ENCODE peak calls at places on chromosome 7, in five cellular contexts. I is heart left ventricle, Q is transverse colon, U is K562, M is PC-3. T is an unnamed sample. For H3K36me3, the result is how much of the 10 kb centered on the place peaks cover.

GRCh38 chr7:137967143-137968018 is 34.5 kb downstream of the CREB3L2 start:
- DNase-seq in I (no peak), Q (no peak), U (peak), M (peak), T (peak)

GRCh38 chr7:152462995-152463713 is 27.4 kb upstream of the KMT2C start:
- DNase-seq in I (no peak), Q (no peak), U (peak), M (peak), T (no peak)

GRCh38 chr7:130632111-130632510 is 36.4 kb downstream of the COPG2 start:
- DNase-seq in I (no peak), Q (no peak), U (no peak), M (peak), T (peak)

GRCh38 chr7:28409716-28410627 is 2.3 kb upstream of the CREB5 start:
- DNase-seq in I (peak), Q (peak), U (no peak), M (peak), T (peak)

GRCh38 chr7:124552217-124552616 is 213.4 kb downstream of the GPR37 start:
- DNase-seq in I (no peak), Q (no peak), U (no peak), M (peak), T (no peak)

GRCh38 chr7:25726180-25726579 is 425.8 kb upstream of the NFE2L3 start:
- DNase-seq in I (no peak), Q (no peak), U (no peak), M (no peak), T (no peak)

GRCh38 chr7:133448012-133448411 is 195.1 kb downstream of the EXOC4 start:
- DNase-seq in I (no peak), Q (no peak), U (no peak), M (no peak), T (no peak)

GRCh38 chr7:27952393-27953290 is 212.7 kb downstream of the TAX1BP1 start:
- DNase-seq in I (no peak), Q (no peak), U (no peak), M (no peak), T (no peak)

GRCh38 chr7:82317257-82317721 is 126.3 kb downstream of the CACNA2D1 start:
- DNase-seq in I (no peak), Q (no peak), U (no peak), M (no peak), T (no peak)

GRCh38 chr7:130844811-130845580 is 111.0 kb upstream of the KLF14 start:
- DNase-seq in I (no peak), Q (no peak), U (no peak), M (peak), T (no peak)

GRCh38 chr7:156816943-156817572 is 75.9 kb downstream of the LMBR1 start:
- DNase-seq in I (no peak), Q (no peak), U (no peak), M (peak), T (peak)

GRCh38 chr7:108324053-108325038 is 131.9 kb downstream of the NRCAM start:
- DNase-seq in I (no peak), Q (no peak), U (no peak), M (no peak), T (no peak)

GRCh38 chr7:115662120-115662519 is 368.4 kb downstream of the TFEC start:
- DNase-seq in I (no peak), Q (no peak), U (no peak), M (peak), T (no peak)

GRCh38 chr7:1644341-1645070 is 25.6 kb upstream of the ELFN1 start:
- DNase-seq in I (no peak), Q (no peak), U (no peak), M (no peak), T (no peak)

GRCh38 chr7:38685851-38686250 is 54.7 kb upstream of the AMPH start:
- DNase-seq in I (no peak), Q (no peak), U (no peak), M (no peak), T (no peak)

GRCh38 chr7:47697533-47697932 is 115.6 kb upstream of the TNS3 start:
- DNase-seq in I (no peak), Q (no peak), U (no peak), M (no peak), T (no peak)

GRCh38 chr7:88141025-88141424 is 78.8 kb downstream of the SRI start:
- DNase-seq in I (no peak), Q (peak), U (no peak), M (peak), T (no peak)

GRCh38 chr7:77244222-77244934 is 44.8 kb upstream of the FGL2 start:
- DNase-seq in I (no peak), Q (no peak), U (no peak), M (peak), T (no peak)

GRCh38 chr7:92827464-92827863 is 8.9 kb downstream of the CDK6 start:
- DNase-seq in I (no peak), Q (no peak), U (no peak), M (no peak), T (no peak)
- H3K36me3 ChIP-seq in I (under half), Q (under half), U (half or more), M (under half), T (under half)

GRCh38 chr7:66145404-66145843 is 30.8 kb downstream of the CRCP start:
- DNase-seq in I (peak), Q (peak), U (no peak), M (no peak), T (no peak)

GRCh38 chr7:66142334-66142733 is 27.7 kb downstream of the CRCP start:
- DNase-seq in I (no peak), Q (no peak), U (no peak), M (no peak), T (no peak)

GRCh38 chr7:66146701-66147100 is 32.1 kb downstream of the CRCP start:
- DNase-seq in I (no peak), Q (no peak), U (no peak), M (no peak), T (no peak)

GRCh38 chr7:66142996-66143395 is 28.3 kb downstream of the CRCP start:
- DNase-seq in I (no peak), Q (no peak), U (no peak), M (no peak), T (no peak)

GRCh38 chr7:66143876-66144332 is 29.3 kb downstream of the CRCP start:
- DNase-seq in I (no peak), Q (no peak), U (no peak), M (no peak), T (no peak)
- H3K36me3 ChIP-seq in I (under half), Q (under half), U (half or more), M (under half), T (under half)

GRCh38 chr7:102012941-102013461 is 195.6 kb downstream of the CUX1 start:
- DNase-seq in I (no peak), Q (no peak), U (no peak), M (no peak), T (no peak)

GRCh38 chr7:102006695-102007094 is 189.3 kb downstream of the CUX1 start:
- DNase-seq in I (no peak), Q (no peak), U (no peak), M (no peak), T (no peak)

GRCh38 chr7:102008535-102009262 is 191.3 kb downstream of the CUX1 start:
- DNase-seq in I (no peak), Q (peak), U (no peak), M (peak), T (no peak)

GRCh38 chr7:102005933-102006332 is 188.5 kb downstream of the CUX1 start:
- DNase-seq in I (no peak), Q (no peak), U (no peak), M (no peak), T (no peak)

GRCh38 chr7:102009628-102010027 is 192.2 kb downstream of the CUX1 start:
- DNase-seq in I (no peak), Q (no peak), U (no peak), M (no peak), T (no peak)
- H3K36me3 ChIP-seq in I (under half), Q (under half), U (under half), M (under half), T (under half)

DNA sequence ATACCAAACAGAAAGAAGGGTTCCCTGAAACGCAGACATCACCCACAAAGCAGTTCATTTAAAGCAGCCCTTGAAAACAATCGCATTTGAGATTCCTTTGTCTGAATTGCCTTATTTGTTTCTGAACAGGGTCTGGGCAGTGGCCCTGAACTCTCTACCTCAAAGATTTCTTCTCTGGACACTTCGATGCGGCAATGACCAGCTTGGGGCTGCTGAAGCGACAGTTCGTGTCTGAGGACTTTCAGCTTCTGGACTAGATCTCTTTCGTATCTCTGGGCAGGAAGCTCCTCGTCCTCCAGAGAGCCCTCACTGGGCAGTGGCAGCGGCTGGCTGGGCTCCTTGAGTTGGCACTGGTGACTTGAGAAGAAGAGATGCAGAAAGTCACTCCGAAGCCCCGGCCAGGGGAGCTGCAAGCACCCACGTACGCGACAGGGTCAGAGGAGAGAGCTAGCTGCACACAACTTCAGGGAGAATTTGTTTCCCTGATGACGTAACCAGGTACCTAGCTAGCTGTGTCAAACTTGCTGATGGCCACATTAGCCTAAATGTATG is 96.3 kb downstream of the SMURF1 start:
- DNase-seq in I (no peak), Q (no peak), U (no peak), M (no peak), T (no peak)
- H3K36me3 ChIP-seq in I (under half), Q (half or more), U (half or more), M (half or more), T (under half)

T was measured in endothelial cell of umbilical vein.